ENCODE peak calls at places on chromosomes 6 and 20, in six cellular contexts. O is fibroblast of lung, C is HCT116, U is hepatocyte, M is PC-3, P is GM23248. X is an unnamed sample. For H3K9me3, the result is how much of the 10 kb centered on the place peaks cover.

GRCh38 chr20:3751664-3752385 is 15.7 kb downstream of the ADISSP start:
- DNase-seq in O (no peak), C (no peak), U (peak), M (no peak), P (no peak), X (peak)

GRCh38 chr6:35727206-35727934 is 9.5 kb upstream of the ARMC12 start:
- DNase-seq in O (peak), C (no peak), U (peak), M (peak), P (peak), X (peak)

GRCh38 chr6:43334466-43335095 is 26.0 kb upstream of the CRIP3 start:
- DNase-seq in O (peak), C (peak), U (peak), M (peak), P (peak), X (peak)

GRCh38 chr6:157148391-157149323 is 174.7 kb downstream of the TMEM242 start:
- DNase-seq in O (peak), C (peak), U (no peak), M (peak), P (peak), X (peak)

GRCh38 chr6:4778086-4778485 is 1.9 kb downstream of the CDYL start:
- DNase-seq in O (no peak), C (no peak), U (no peak), M (peak), P (peak), X (no peak)

GRCh38 chr6:35477551-35478179 is 9.5 kb downstream of the RPL10A start:
- DNase-seq in O (no peak), C (no peak), U (no peak), M (no peak), P (no peak), X (no peak)

GRCh38 chr20:17365831-17366230 is 139.0 kb downstream of the PCSK2 start:
- DNase-seq in O (no peak), C (no peak), U (no peak), M (no peak), P (no peak), X (no peak)

GRCh38 chr20:48916699-48917098 is 4.8 kb upstream of the ARFGEF2 start:
- DNase-seq in O (no peak), C (no peak), U (no peak), M (no peak), P (no peak), X (no peak)

GRCh38 chr6:83867527-83868161 is 8.2 kb downstream of the CYB5R4 start:
- DNase-seq in O (peak), C (peak), U (peak), M (peak), P (peak), X (peak)

GRCh38 chr6:16918586-16918985 is 157.3 kb upstream of the ATXN1 start:
- DNase-seq in O (no peak), C (no peak), U (no peak), M (no peak), P (no peak), X (no peak)

GRCh38 chr20:41316602-41317535 is 662 bp downstream of the ZHX3 start:
- DNase-seq in O (peak), C (no peak), U (peak), M (peak), P (peak), X (peak)

GRCh38 chr6:15518057-15518456 is 144.8 kb downstream of the DTNBP1 start:
- DNase-seq in O (no peak), C (no peak), U (no peak), M (no peak), P (no peak), X (peak)

GRCh38 chr20:48785801-48786200 is 42.0 kb downstream of the PREX1 start:
- DNase-seq in O (no peak), C (no peak), U (no peak), M (no peak), P (no peak), X (no peak)

GRCh38 chr6:134636221-134636830 is 313.6 kb downstream of the ALDH8A1 start:
- DNase-seq in O (no peak), C (no peak), U (peak), M (no peak), P (no peak), X (no peak)

GRCh38 chr6:32166411-32167061 is 2.1 kb downstream of the EGFL8 start:
- DNase-seq in O (no peak), C (no peak), U (no peak), M (no peak), P (no peak), X (no peak)

GRCh38 chr6:7726416-7727149 is 684 bp downstream of the BMP6 start:
- DNase-seq in O (no peak), C (no peak), U (peak), M (peak), P (peak), X (no peak)

GRCh38 chr6:134177753-134178229 is 125.4 kb upstream of the SLC2A12 start:
- DNase-seq in O (peak), C (no peak), U (peak), M (no peak), P (peak), X (peak)

GRCh38 chr20:51341581-51341980 is 200.9 kb downstream of the NFATC2 start:
- DNase-seq in O (peak), C (no peak), U (no peak), M (no peak), P (no peak), X (no peak)

GRCh38 chr6:147156799-147157382 is 47.3 kb upstream of the STXBP5 start:
- DNase-seq in O (peak), C (no peak), U (peak), M (no peak), P (peak), X (peak)

GRCh38 chr20:56807118-56807517 is 178.0 kb downstream of the TFAP2C start:
- DNase-seq in O (no peak), C (no peak), U (no peak), M (no peak), P (no peak), X (no peak)

GRCh38 chr6:159252955-159253508 is 83.8 kb downstream of the FNDC1 start:
- DNase-seq in O (peak), C (peak), U (peak), M (peak), P (peak), X (peak)

GRCh38 chr20:61551401-61551800 is 299.3 kb downstream of the CDH4 start:
- DNase-seq in O (no peak), C (no peak), U (no peak), M (no peak), P (no peak), X (no peak)

GRCh38 chr6:31378721-31379103 is 21.7 kb upstream of the HLA-B start:
- DNase-seq in O (no peak), C (no peak), U (no peak), M (no peak), P (no peak), X (no peak)

GRCh38 chr20:58040447-58041290 is 187.8 kb downstream of the ANKRD60 start:
- DNase-seq in O (no peak), C (no peak), U (no peak), M (no peak), P (no peak), X (no peak)

GRCh38 chr6:114344216-114344970 is 1.6 kb upstream of the HS3ST5 start:
- DNase-seq in O (no peak), C (no peak), U (no peak), M (peak), P (no peak), X (no peak)

GRCh38 chr6:131281471-131282270 is 146.4 kb downstream of the AKAP7 start:
- DNase-seq in O (peak), C (no peak), U (no peak), M (no peak), P (peak), X (peak)

GRCh38 chr20:44092551-44093248 is 94.3 kb downstream of the JPH2 start:
- DNase-seq in O (peak), C (no peak), U (peak), M (peak), P (peak), X (peak)

GRCh38 chr20:52105045-52105572 is 86.5 kb downstream of the ZFP64 start:
- DNase-seq in O (peak), C (no peak), U (peak), M (no peak), P (peak), X (peak)

GRCh38 chr20:31682352-31682751 is 40.3 kb downstream of the BCL2L1 start:
- DNase-seq in O (no peak), C (no peak), U (no peak), M (peak), P (no peak), X (no peak)

GRCh38 chr6:89387516-89388222 is 24.4 kb downstream of the RRAGD start:
- DNase-seq in O (no peak), C (no peak), U (no peak), M (no peak), P (no peak), X (no peak)

GRCh38 chr6:106882601-106883518 is 91.7 kb downstream of the CD24 start:
- DNase-seq in O (no peak), C (no peak), U (no peak), M (peak), P (no peak), X (no peak)

GRCh38 chr6:148323344-148323743 is 19.3 kb upstream of the SASH1 start:
- DNase-seq in O (no peak), C (no peak), U (no peak), M (peak), P (peak), X (no peak)

GRCh38 chr6:150848400-150848799 is 17.1 kb upstream of the MTHFD1L start:
- DNase-seq in O (no peak), C (no peak), U (no peak), M (no peak), P (no peak), X (no peak)

GRCh38 chr20:58225490-58226200 is 2.8 kb downstream of the ANKRD60 start:
- DNase-seq in O (no peak), C (no peak), U (no peak), M (no peak), P (peak), X (no peak)

GRCh38 chr6:105372142-105372861 is 30.6 kb downstream of the PREP start:
- DNase-seq in O (no peak), C (no peak), U (peak), M (no peak), P (no peak), X (no peak)

GRCh38 chr20:17661121-17661744 is 20.8 kb downstream of the RRBP1 start:
- DNase-seq in O (no peak), C (no peak), U (no peak), M (no peak), P (peak), X (no peak)

GRCh38 chr6:33192671-33193602 is 670 bp upstream of the COL11A2 start:
- DNase-seq in O (no peak), C (no peak), U (peak), M (no peak), P (peak), X (no peak)

GRCh38 chr6:33193619-33194018 is 1.4 kb upstream of the COL11A2 start:
- DNase-seq in O (no peak), C (no peak), U (no peak), M (no peak), P (no peak), X (no peak)

GRCh38 chr6:33194431-33194979 is 2.2 kb upstream of the COL11A2 start:
- DNase-seq in O (no peak), C (no peak), U (no peak), M (no peak), P (no peak), X (no peak)

GRCh38 chr6:33197431-33198048 is 2.9 kb downstream of the RXRB start:
- DNase-seq in O (peak), C (peak), U (peak), M (peak), P (peak), X (peak)

DNA sequence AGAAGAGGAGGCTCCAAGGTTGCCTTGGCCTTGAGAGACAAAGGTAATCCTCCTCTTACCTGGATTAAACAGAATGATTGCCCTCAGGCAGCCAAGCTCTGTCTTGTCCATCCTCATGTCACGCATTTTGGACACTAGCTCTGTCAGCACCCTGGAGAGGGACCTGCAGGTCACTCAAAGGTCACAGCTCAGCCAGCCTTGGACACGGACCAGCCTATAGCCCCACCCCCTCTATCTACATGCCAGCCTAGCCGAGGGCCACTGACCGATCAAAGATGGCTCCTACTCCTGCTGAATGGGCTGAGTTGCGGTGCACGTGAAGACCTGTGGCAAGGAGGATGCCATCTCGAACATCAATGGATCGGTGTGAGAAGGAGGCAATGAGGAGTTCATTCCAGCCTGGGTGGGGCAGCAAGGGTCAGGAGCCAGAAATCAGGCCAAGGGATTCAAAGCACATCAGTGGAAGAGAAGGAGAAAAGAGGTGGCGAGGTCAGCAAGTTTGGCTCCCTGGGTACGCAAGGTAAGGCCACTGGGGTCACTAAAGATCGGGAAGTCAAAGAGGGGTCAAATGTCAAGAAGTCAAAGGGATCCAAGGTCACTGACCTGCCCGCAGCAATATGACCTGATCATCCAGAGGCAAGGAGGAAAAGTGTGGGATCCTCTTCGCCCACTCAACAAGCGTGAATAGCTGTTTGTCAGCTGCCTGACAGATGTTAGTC is 3.2 kb upstream of the COL11A2 start:
- DNase-seq in O (no peak), C (no peak), U (no peak), M (no peak), P (no peak), X (no peak)
- H3K9me3 ChIP-seq in O (under half), C (under half), U (under half), M (under half), P (under half), X (under half)

DNA sequence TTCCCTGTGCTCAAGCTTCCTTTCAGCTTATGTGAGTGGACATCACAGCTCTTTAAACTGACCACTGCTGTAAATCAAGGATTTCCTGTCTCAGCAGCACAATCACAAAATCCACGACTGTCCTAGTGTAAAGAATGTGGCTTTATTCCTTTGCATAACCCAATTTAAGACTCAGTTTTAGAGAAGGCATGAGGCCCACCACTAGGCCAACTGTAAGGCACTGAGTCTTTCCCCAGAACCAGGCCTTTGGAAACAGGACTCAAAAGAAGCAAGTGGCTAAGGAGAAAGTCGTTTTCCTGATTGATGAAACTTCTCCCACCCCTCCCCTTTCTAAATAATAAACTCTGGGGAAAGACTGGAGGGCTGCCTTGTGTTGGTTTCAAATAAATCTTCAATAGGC is 3.7 kb downstream of the OLIG3 start:
- DNase-seq in O (no peak), C (no peak), U (no peak), M (no peak), P (no peak), X (no peak)
- TF ChIP-seq EZH2 in O (no peak), C (no peak), U (no peak), M (no peak), P (no peak), X (no peak)

DNA sequence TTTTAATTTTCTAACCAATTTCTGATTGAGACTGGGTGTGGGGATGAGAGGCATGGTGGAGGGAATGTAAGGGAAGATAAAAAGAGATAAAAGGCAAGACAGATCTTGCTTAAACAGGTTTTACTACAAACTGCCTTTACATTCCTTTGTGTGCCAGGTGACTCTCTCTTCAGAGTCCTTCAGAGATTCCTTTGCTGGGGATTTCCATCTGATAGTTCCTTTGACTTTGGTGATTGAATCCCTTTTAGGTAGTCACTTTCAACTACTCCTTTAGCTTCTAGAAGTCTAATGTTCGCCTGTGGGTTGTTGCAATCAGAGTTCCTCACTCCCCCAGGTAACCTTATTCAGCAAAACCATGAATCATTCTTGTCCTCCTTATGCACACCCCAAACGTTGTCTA is 283.3 kb upstream of the MANEA start:
- DNase-seq in O (no peak), C (no peak), U (no peak), M (no peak), P (no peak), X (no peak)
- H2AFZ ChIP-seq in O (no peak), C (no peak), U (no peak), M (no peak), P (no peak), X (no peak)

GRCh38 chr6:167567142-167568033 is 242.5 kb downstream of the TTLL2 start:
- DNase-seq in O (no peak), C (no peak), U (no peak), M (peak), P (no peak), X (no peak)
- H3K9me3 ChIP-seq in O (under half), C (under half), U (under half), M (under half), P (under half), X (under half)

DNA sequence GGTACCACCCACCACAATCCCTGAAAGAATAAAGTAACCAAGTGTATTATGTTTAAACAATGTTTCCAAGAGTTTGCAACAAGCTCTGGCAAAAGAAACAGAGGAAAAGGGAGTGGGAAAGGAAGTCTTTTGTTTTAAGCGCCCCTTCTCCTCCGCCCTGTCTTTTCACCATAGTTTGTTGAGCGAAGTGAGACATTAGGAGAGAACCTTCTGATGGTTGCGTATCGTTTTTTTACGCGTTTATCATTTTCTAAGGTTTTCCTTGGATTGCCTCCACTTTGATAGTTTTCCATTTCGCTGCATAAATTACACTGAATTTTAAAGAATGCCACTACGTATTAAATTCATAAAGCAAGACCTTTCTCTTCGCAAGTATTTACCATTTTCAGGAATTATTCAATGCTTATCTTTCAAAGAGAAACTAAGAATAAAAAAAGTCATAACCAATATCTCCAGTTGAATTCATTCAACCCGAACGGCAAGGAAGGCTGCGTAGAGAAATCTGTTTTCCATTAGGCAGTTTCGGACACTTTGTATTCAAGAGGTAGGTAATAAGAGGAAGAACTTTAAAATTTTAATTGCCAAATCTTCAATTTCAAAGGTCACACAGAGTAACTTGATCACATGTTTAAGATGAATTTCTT is 926 bp upstream of the EPHA7 start:
- DNase-seq in O (peak), C (no peak), U (no peak), M (no peak), P (no peak), X (no peak)
- TF ChIP-seq EZH2 in O (no peak), C (no peak), U (no peak), M (no peak), P (no peak), X (no peak)

GRCh38 chr6:28945360-28945759 is 21.6 kb upstream of the TRIM27 start:
- DNase-seq in O (no peak), C (no peak), U (no peak), M (no peak), P (no peak), X (no peak)
- H2AFZ ChIP-seq in O (no peak), C (no peak), U (no peak), M (no peak), P (no peak), X (no peak)

DNA sequence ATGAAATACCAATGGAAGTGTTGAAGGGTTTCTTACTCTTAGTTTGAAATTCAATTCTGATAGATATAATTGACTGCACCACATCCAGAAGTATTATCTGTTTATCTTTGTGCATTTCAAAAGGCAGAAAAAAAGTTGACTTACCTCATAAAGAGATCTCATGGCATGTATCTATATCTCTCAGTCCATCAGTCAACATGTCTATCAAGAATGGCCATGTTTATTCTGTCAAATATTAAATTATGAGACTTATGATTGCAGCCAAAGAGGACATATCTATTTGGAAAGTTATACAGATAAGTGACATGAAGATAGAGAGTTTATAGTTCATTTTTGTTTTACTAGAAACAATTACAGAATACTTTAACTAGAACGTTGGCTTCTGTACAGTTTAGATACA is 277.8 kb downstream of the KHDC1L start:
- DNase-seq in O (no peak), C (no peak), U (no peak), M (no peak), P (no peak), X (no peak)
- H3K9me3 ChIP-seq in O (under half), C (under half), U (under half), M (under half), P (under half), X (under half)

DNA sequence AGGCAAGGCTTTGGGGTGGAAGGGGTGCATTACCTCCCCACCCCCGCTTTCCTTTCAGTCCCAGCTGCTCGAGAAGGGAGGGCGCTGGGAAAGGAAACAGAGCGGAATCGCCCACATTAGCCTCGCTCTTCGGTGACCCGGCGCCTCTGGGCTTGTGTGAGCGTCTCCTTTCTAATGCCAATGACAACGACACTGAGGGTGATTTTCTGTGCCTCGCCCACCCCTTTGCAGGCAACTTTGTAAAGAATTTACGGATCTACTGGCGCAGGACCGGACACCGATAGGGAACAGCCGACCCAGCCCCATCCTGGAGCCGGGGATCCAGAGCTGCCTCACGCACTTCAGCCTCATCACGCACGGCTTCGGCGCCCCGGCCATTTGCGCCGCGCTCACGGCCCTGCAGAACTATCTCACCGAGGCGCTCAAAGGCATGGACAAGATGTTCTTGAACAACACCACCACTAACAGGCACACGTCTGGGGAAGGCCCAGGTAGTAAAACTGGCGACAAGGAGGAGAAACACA is 24.3 kb downstream of the TFAP2B start:
- DNase-seq in O (no peak), C (no peak), U (no peak), M (no peak), P (no peak), X (no peak)
- TF ChIP-seq EZH2 in O (no peak), C (no peak), U (no peak), M (no peak), P (peak), X (no peak)

X was measured in astrocyte.